ENCODE peak calls at places on chromosome 17, in ten cellular contexts. G, H, Z, Y, F, S, V, T, N and U are unnamed samples.

GRCh38 chr17:77086433-77087010 is 54.2 kb upstream of the SEC14L1 start:
- DNase-seq in G (peak; percentile 92), H (peak; percentile 95), Z (peak; percentile 89), Y (peak; percentile 88), F (peak; percentile 60), S (peak; percentile 50), V (peak; percentile 49), T (peak; percentile 48), N (peak; percentile 84), U (peak; percentile 89)

GRCh38 chr17:81814748-81815645 is 11.0 kb downstream of the GCGR start:
- DNase-seq in G (no peak), H (peak; percentile 69), Z (no peak), Y (no peak), F (no peak), S (no peak), V (no peak), T (no peak), N (peak; percentile 11), U (no peak)

GRCh38 chr17:58693208-58693607 is 806 bp downstream of the RAD51C start:
- DNase-seq in G (no peak), H (no peak), Z (no peak), Y (no peak), F (no peak), S (no peak), V (no peak), T (no peak), N (no peak), U (no peak)

GRCh38 chr17:10192500-10192899 is 5.9 kb downstream of the GAS7 start:
- DNase-seq in G (no peak), H (no peak), Z (no peak), Y (no peak), F (no peak), S (no peak), V (no peak), T (no peak), N (no peak), U (no peak)

GRCh38 chr17:41973457-41973856 is 6.9 kb downstream of the CNP start:
- DNase-seq in G (no peak), H (no peak), Z (no peak), Y (no peak), F (no peak), S (no peak), V (no peak), T (no peak), N (no peak), U (no peak)

GRCh38 chr17:7251330-7252175 is at the start of gene CTDNEP1:
- DNase-seq in G (peak; percentile 99), H (peak; percentile 94), Z (peak; percentile 96), Y (peak; percentile 99), F (peak; percentile 99), S (peak; percentile 99), V (peak; percentile 96), T (peak; percentile 99), N (peak; percentile 94), U (peak; percentile 95)

GRCh38 chr17:19705201-19705600 is 11.2 kb downstream of the SLC47A2 start:
- DNase-seq in G (no peak), H (no peak), Z (no peak), Y (no peak), F (no peak), S (no peak), V (no peak), T (no peak), N (no peak), U (no peak)

GRCh38 chr17:78133179-78133951 is 2.8 kb downstream of the TMC8 start:
- DNase-seq in G (no peak), H (no peak), Z (no peak), Y (no peak), F (no peak), S (no peak), V (no peak), T (no peak), N (no peak), U (no peak)

GRCh38 chr17:78889525-78889924 is 13.5 kb downstream of the CEP295NL start:
- DNase-seq in G (no peak), H (no peak), Z (no peak), Y (no peak), F (no peak), S (no peak), V (no peak), T (no peak), N (no peak), U (no peak)

GRCh38 chr17:30780343-30780742 is 44.1 kb downstream of the CRLF3 start:
- DNase-seq in G (no peak), H (no peak), Z (no peak), Y (no peak), F (no peak), S (no peak), V (no peak), T (no peak), N (no peak), U (no peak)

GRCh38 chr17:18970582-18971480 is 18.9 kb downstream of the SLC5A10 start:
- DNase-seq in G (no peak), H (no peak), Z (no peak), Y (no peak), F (no peak), S (no peak), V (no peak), T (no peak), N (no peak), U (no peak)

GRCh38 chr17:75816693-75817092 is 27.5 kb downstream of the UNC13D start:
- DNase-seq in G (no peak), H (no peak), Z (no peak), Y (no peak), F (no peak), S (no peak), V (no peak), T (no peak), N (no peak), U (peak; percentile 13)

GRCh38 chr17:44187131-44187899 is 543 bp downstream of the TMUB2 start:
- DNase-seq in G (no peak), H (no peak), Z (no peak), Y (no peak), F (peak; percentile 60), S (no peak), V (no peak), T (peak; percentile 38), N (no peak), U (no peak)

GRCh38 chr17:57410169-57410568 is 153.8 kb downstream of the MSI2 start:
- DNase-seq in G (no peak), H (no peak), Z (no peak), Y (no peak), F (no peak), S (no peak), V (no peak), T (no peak), N (no peak), U (no peak)

GRCh38 chr17:48723555-48724239 is 712 bp downstream of the PRAC2 start:
- DNase-seq in G (no peak), H (no peak), Z (no peak), Y (peak; percentile 67), F (no peak), S (no peak), V (no peak), T (no peak), N (no peak), U (no peak)

GRCh38 chr17:20896153-20896649 is 146.6 kb downstream of the USP22 start:
- DNase-seq in G (no peak), H (no peak), Z (no peak), Y (no peak), F (no peak), S (no peak), V (peak; percentile 53), T (peak; percentile 13), N (no peak), U (no peak)

GRCh38 chr17:918102-918740 is 61.4 kb downstream of the NXN start:
- DNase-seq in G (no peak), H (no peak), Z (no peak), Y (no peak), F (peak; percentile 40), S (no peak), V (no peak), T (no peak), N (no peak), U (no peak)

GRCh38 chr17:80182845-80183223 is 13.0 kb downstream of the CARD14 start:
- DNase-seq in G (no peak), H (no peak), Z (no peak), Y (no peak), F (no peak), S (no peak), V (no peak), T (no peak), N (no peak), U (no peak)

GRCh38 chr17:80824549-80825470 is 166.8 kb upstream of the CHMP6 start:
- DNase-seq in G (peak; percentile 45), H (no peak), Z (no peak), Y (no peak), F (no peak), S (no peak), V (no peak), T (no peak), N (no peak), U (no peak)

GRCh38 chr17:14672830-14673229 is 371.9 kb downstream of the HS3ST3B1 start:
- DNase-seq in G (no peak), H (no peak), Z (no peak), Y (no peak), F (peak; percentile 84), S (no peak), V (no peak), T (no peak), N (no peak), U (no peak)

GRCh38 chr17:59506907-59507726 is 58.3 kb upstream of the DHX40 start:
- DNase-seq in G (no peak), H (no peak), Z (no peak), Y (no peak), F (peak; percentile 54), S (no peak), V (no peak), T (no peak), N (no peak), U (no peak)

GRCh38 chr17:8025176-8025911 is 13.5 kb upstream of the ALOX15B start:
- DNase-seq in G (no peak), H (no peak), Z (no peak), Y (no peak), F (no peak), S (no peak), V (no peak), T (no peak), N (no peak), U (no peak)

GRCh38 chr17:80694085-80694991 is 149.7 kb downstream of the RPTOR start:
- DNase-seq in G (no peak), H (no peak), Z (no peak), Y (no peak), F (no peak), S (no peak), V (no peak), T (no peak), N (peak; percentile 44), U (no peak)

GRCh38 chr17:66255112-66255511 is 25.9 kb upstream of the APOH start:
- DNase-seq in G (no peak), H (peak; percentile 66), Z (no peak), Y (peak; percentile 46), F (peak; percentile 69), S (peak; percentile 62), V (no peak), T (peak; percentile 70), N (peak; percentile 28), U (no peak)

GRCh38 chr17:74981979-74982662 is 5.3 kb upstream of the CDR2L start:
- DNase-seq in G (peak; percentile 87), H (peak; percentile 93), Z (peak; percentile 27), Y (peak; percentile 53), F (peak; percentile 44), S (no peak), V (peak; percentile 93), T (peak; percentile 92), N (peak; percentile 39), U (peak; percentile 74)

GRCh38 chr17:44255915-44256314 is 12.0 kb downstream of the SLC4A1 start:
- DNase-seq in G (no peak), H (no peak), Z (no peak), Y (no peak), F (no peak), S (no peak), V (no peak), T (no peak), N (no peak), U (no peak)

GRCh38 chr17:182164-182751 is 808 bp upstream of the DOC2B start:
- DNase-seq in G (no peak), H (no peak), Z (no peak), Y (no peak), F (no peak), S (no peak), V (no peak), T (no peak), N (no peak), U (no peak)

GRCh38 chr17:40111221-40112128 is 10.3 kb upstream of the MSL1 start:
- DNase-seq in G (peak; percentile 96), H (peak; percentile 95), Z (peak; percentile 89), Y (peak; percentile 90), F (peak; percentile 79), S (peak; percentile 87), V (peak; percentile 76), T (peak; percentile 91), N (peak; percentile 77), U (peak; percentile 91)